ENCODE peak calls at places on chromosomes 13 and 19, in five cellular contexts. W is BE2C, Q is amniotic stem cell, U is pancreas, F is sciatic nerve. S is an unnamed sample.

GRCh38 chr19:6476155-6476895 is 5.3 kb downstream of the DENND1C start:
- DNase-seq in F (peak; percentile 71), U (peak; percentile 89), Q (no peak), W (peak; percentile 95), S (no peak)

GRCh38 chr13:48944221-48944620 is 31.5 kb upstream of the FNDC3A start:
- DNase-seq in F (no peak), W (no peak), Q (no peak), U (no peak), S (no peak)

GRCh38 chr19:38704488-38705026 is 39.7 kb downstream of the CAPN12 start:
- DNase-seq in U (no peak), F (no peak), W (no peak), Q (no peak), S (no peak)

GRCh38 chr19:19105365-19106060 is 32.8 kb downstream of the TMEM161A start:
- DNase-seq in W (peak; percentile 76), U (no peak), Q (no peak), F (peak; percentile 81), S (no peak)

GRCh38 chr13:63636231-63636993 is 2220.8 kb upstream of the PCDH20 start:
- DNase-seq in F (no peak), Q (no peak), U (no peak), W (peak; percentile 15), S (no peak)

GRCh38 chr19:11486661-11487503 is 6.0 kb upstream of the ELAVL3 start:
- DNase-seq in Q (no peak), U (no peak), F (no peak), W (no peak), S (no peak)

GRCh38 chr19:55341191-55342043 is 1.7 kb downstream of the KMT5C start:
- DNase-seq in W (peak; percentile 83), U (peak; percentile 80), F (peak; percentile 84), Q (no peak), S (no peak)

GRCh38 chr13:77620138-77620537 is 77.3 kb upstream of the SLAIN1 start:
- DNase-seq in W (no peak), Q (no peak), U (no peak), F (no peak), S (no peak)

GRCh38 chr13:97125810-97126738 is 96.1 kb upstream of the MBNL2 start:
- DNase-seq in Q (no peak), U (no peak), F (no peak), W (peak; percentile 31), S (no peak)

GRCh38 chr19:48728882-48729645 is 9.5 kb upstream of the MAMSTR start:
- DNase-seq in W (no peak), Q (no peak), F (no peak), U (peak; percentile 58), S (no peak)

GRCh38 chr13:30576528-30576927 is 41.2 kb upstream of the USPL1 start:
- DNase-seq in W (peak; percentile 22), U (no peak), F (no peak), Q (no peak), S (no peak)

GRCh38 chr13:102401305-102401704 is 543 bp downstream of the FGF14 start:
- DNase-seq in Q (no peak), F (no peak), U (no peak), W (no peak), S (no peak)

GRCh38 chr19:12668937-12669271 is 2.3 kb downstream of the WDR83 start:
- DNase-seq in Q (peak; percentile 40), F (peak; percentile 81), W (no peak), U (no peak), S (no peak)

GRCh38 chr19:48085904-48086864 is 24.4 kb downstream of the PLA2G4C start:
- DNase-seq in Q (no peak), W (peak; percentile 18), F (no peak), U (no peak), S (no peak)

GRCh38 chr19:872266-872951 is 12.9 kb downstream of the CFD start:
- DNase-seq in U (peak; percentile 58), F (peak; percentile 79), W (peak; percentile 64), Q (no peak), S (no peak)

GRCh38 chr13:99823961-99824360 is 147.6 kb downstream of the ZIC5 start:
- DNase-seq in W (no peak), Q (no peak), U (no peak), F (no peak), S (no peak)

GRCh38 chr13:32902898-32903297 is 113.3 kb upstream of the KL start:
- DNase-seq in F (peak; percentile 87), W (peak; percentile 47), U (no peak), Q (no peak), S (no peak)

GRCh38 chr13:97367427-97367826 is 66.5 kb upstream of the RAP2A start:
- DNase-seq in Q (peak; percentile 66), W (no peak), U (no peak), F (no peak), S (no peak)

GRCh38 chr13:99198630-99199029 is 2.0 kb upstream of the UBAC2 start:
- DNase-seq in F (no peak), W (no peak), Q (no peak), U (no peak), S (no peak)

GRCh38 chr13:98032168-98032567 is 78.7 kb downstream of the IPO5 start:
- DNase-seq in F (no peak), W (no peak), U (no peak), Q (no peak), S (no peak)

GRCh38 chr13:77184455-77184854 is 142.4 kb downstream of the MYCBP2 start:
- DNase-seq in W (no peak), Q (no peak), F (no peak), U (no peak), S (no peak)

GRCh38 chr19:3250675-3251074 is 26.2 kb downstream of the CELF5 start:
- DNase-seq in U (no peak), Q (no peak), F (no peak), W (no peak), S (no peak)

GRCh38 chr19:55077106-55077505 is 1.4 kb downstream of the EPS8L1 start:
- DNase-seq in Q (no peak), U (no peak), F (no peak), W (no peak), S (no peak)

GRCh38 chr19:7397687-7398086 is 49.0 kb downstream of the ARHGEF18 start:
- DNase-seq in U (no peak), F (no peak), W (no peak), Q (peak; percentile 55), S (no peak)

GRCh38 chr19:39679056-39679790 is 23.5 kb downstream of the LGALS16 start:
- DNase-seq in F (no peak), U (no peak), Q (no peak), W (no peak), S (no peak)

GRCh38 chr13:21638319-21639282 is 32.3 kb upstream of the FGF9 start:
- DNase-seq in F (no peak), Q (no peak), U (no peak), W (no peak), S (no peak)

S was measured in chondrocyte.